ENCODE peak calls at places on chromosomes 11 and 22, in six cellular contexts. F is CD4-positive, alpha-beta T cell; O is upper lobe of right lung; P is Calu3; X is astrocyte of the spinal cord; U is omental fat pad. E is an unnamed sample.

GRCh38 chr11:126112547-126112946 is 49.9 kb upstream of the CDON start:
- DNase-seq in U (no peak), P (no peak), F (no peak), X (peak; percentile 26), O (no peak), E (no peak)

GRCh38 chr22:32531955-32532818 is 57.6 kb downstream of the FBXO7 start:
- DNase-seq in O (peak; percentile 85), X (peak; percentile 77), F (no peak), P (peak; percentile 50), U (no peak), E (peak; percentile 19)

GRCh38 chr11:64712430-64713030 is 10.5 kb downstream of the NRXN2 start:
- DNase-seq in U (no peak), X (no peak), F (no peak), P (no peak), O (peak; percentile 62), E (no peak)

GRCh38 chr22:21942939-21943338 is 9.7 kb downstream of the PPM1F start:
- DNase-seq in F (no peak), X (no peak), U (no peak), O (no peak), P (no peak), E (no peak)

GRCh38 chr11:68852628-68853027 is 10.9 kb upstream of the CPT1A start:
- DNase-seq in X (no peak), F (no peak), P (no peak), O (peak; percentile 19), U (no peak), E (no peak)

GRCh38 chr11:64321533-64321932 is 3.6 kb downstream of the PRDX5 start:
- DNase-seq in U (no peak), O (peak; percentile 83), X (peak; percentile 53), F (no peak), P (no peak), E (no peak)

GRCh38 chr22:45341503-45341902 is 31.8 kb downstream of the FAM118A start:
- DNase-seq in X (no peak), F (no peak), U (no peak), O (no peak), P (no peak), E (no peak)

GRCh38 chr11:11550534-11550933 is 71.3 kb downstream of the GALNT18 start:
- DNase-seq in X (no peak), F (no peak), P (no peak), U (no peak), O (no peak), E (no peak)

GRCh38 chr11:120880791-120881190 is 143.1 kb upstream of the TBCEL start:
- DNase-seq in F (no peak), O (no peak), U (no peak), X (no peak), P (no peak), E (no peak)

GRCh38 chr22:49380095-49380827 is 447.4 kb downstream of the BRD1 start:
- DNase-seq in U (no peak), F (no peak), P (no peak), X (no peak), O (peak; percentile 28), E (no peak)

GRCh38 chr11:6745018-6745417 is 26.8 kb downstream of the OR2AG2 start:
- DNase-seq in X (no peak), P (no peak), U (no peak), O (no peak), F (no peak), E (no peak)

GRCh38 chr11:101128571-101129202 is 926 bp downstream of the PGR start:
- DNase-seq in U (no peak), P (no peak), O (peak; percentile 61), X (no peak), F (no peak), E (peak; percentile 8)

GRCh38 chr11:74672956-74673895 is 58.0 kb downstream of the CHRDL2 start:
- DNase-seq in P (peak; percentile 69), F (no peak), U (peak; percentile 78), O (no peak), X (peak; percentile 98), E (no peak)

DNA sequence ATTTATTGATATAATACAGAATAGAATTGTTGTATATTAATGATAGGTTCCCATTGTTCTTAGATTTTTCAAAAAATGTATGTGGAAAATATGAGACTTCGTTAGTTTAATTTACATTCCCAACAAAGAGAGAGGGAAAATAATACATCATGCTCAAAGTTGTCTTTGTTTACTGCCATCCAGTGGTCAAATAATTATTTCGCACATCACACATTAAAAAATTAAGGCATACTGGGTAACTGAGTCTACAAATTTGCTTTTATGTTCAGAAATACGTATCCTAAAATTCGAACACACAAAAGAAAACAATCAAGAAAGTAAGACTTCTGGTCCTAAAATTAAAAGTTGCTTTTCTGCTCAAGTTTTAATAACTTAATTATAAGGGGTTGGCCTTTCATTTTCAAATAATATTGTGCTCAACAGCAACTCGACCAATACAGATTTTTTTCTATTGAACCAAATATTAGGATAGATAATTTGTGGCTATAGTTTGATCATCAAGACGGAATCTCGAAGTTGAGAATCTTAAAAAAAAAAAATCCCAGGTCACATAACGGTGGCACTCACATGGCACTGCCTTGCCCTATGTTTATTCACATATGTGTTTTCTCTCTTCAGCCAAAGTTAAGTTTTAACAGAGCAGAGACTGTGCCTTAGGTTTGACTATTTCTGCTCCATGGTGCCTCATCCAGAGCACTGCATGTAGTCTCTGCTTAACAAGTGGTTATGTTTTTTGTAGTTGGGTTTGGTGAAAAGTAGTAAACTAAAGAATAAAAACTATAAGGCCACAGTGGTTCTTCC is 12.3 kb downstream of the PDGFD start:
- DNase-seq in X (peak; percentile 14), F (no peak), P (no peak), U (no peak), O (no peak), E (no peak)
- TF ChIP-seq CTCF in X (peak; percentile 47), F (no peak), P (no peak), U (no peak), O (peak; percentile 37), E (peak; percentile 58)

DNA sequence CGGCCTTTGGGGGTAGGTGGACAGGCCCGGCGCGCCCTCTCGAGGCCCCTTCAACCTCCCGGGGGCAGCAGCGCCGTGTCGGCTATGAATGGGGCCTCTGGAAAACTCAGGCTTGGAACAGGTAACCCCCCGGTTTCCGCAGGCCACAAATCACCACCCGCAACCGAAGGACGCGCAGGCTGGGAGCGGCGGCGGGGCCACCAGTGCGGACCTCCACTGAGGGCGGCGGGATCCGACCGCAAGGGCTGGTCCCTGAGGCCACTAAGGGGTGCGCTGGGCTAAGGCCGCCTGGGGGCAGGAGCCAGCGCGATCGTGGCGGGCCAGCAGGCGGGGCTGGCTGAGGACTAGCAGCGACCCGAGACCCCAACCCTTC is 695 bp upstream of the ATF4 start:
- DNase-seq in U (no peak), X (no peak), P (peak; percentile 66), F (no peak), O (no peak), E (no peak)
- TF ChIP-seq CTCF in U (no peak), X (peak; percentile 34), P (no peak), F (peak; percentile 47), O (no peak), E (peak; percentile 44)

DNA sequence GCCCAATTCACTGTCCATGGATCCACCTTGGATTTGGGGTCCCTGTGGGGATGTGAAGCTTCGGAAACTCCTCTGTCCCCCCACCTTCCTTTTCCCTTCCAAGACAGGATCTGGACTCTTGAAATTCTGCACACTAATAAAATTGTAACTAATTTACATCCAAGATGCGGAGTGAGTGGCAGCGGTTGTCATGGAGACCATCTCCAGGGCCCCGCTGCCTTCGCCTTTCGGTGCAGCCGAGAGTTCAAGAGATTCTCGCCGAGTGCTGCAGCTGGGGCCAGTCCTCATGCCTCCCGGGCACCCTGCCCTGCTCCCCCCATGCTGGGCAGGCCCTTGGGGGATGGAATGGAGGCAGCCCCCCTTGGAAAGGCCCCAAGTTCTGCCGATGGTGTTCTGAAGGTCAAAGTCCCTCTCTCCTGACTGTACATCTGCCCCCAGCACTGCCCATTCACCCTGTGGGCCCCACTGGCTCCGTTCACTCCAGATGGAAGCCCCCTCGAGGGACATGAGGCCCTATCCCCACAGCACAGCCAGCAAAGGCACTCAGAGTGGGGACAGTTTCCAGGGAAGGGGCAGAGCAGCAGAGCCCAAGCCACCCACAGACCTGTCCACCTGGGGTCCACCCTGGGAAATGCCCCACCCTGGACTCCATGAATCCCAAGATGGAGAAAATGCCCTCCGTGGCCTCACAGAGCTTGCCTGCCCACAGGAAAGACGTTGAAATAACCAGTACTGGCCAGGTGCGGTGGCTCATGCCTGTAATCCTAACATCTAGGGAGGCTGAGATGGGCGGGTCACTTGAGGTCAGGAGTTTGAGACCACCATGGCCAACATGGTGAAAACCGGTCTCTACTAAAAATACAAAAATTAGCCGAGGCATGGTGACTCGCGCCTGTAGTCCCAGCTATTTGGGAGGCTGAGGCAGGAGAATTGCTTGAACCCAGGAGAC is 25.9 kb downstream of the IGLL1 start:
- DNase-seq in O (peak; percentile 46), X (no peak), U (no peak), F (no peak), P (no peak), E (no peak)
- TF ChIP-seq CTCF in O (no peak), X (no peak), U (no peak), F (no peak), P (no peak), E (no peak)

GRCh38 chr11:66070604-66071325 is 693 bp downstream of the PACS1 start:
- DNase-seq in X (peak; percentile 51), P (peak; percentile 30), F (no peak), U (peak; percentile 62), O (peak; percentile 78), E (peak; percentile 30)

GRCh38 chr11:66068154-66068821 is 1.8 kb upstream of the PACS1 start:
- DNase-seq in O (peak; percentile 80), X (peak; percentile 62), P (peak; percentile 84), F (peak; percentile 69), U (peak; percentile 73), E (peak; percentile 82)

GRCh38 chr11:66069715-66070603 is at the start of gene PACS1:
- DNase-seq in O (peak; percentile 92), P (peak; percentile 51), U (no peak), F (peak; percentile 64), X (peak; percentile 76), E (peak; percentile 53)

GRCh38 chr11:66067640-66068039 is 2.4 kb upstream of the PACS1 start:
- DNase-seq in O (no peak), U (no peak), X (no peak), F (no peak), P (no peak), E (no peak)

DNA sequence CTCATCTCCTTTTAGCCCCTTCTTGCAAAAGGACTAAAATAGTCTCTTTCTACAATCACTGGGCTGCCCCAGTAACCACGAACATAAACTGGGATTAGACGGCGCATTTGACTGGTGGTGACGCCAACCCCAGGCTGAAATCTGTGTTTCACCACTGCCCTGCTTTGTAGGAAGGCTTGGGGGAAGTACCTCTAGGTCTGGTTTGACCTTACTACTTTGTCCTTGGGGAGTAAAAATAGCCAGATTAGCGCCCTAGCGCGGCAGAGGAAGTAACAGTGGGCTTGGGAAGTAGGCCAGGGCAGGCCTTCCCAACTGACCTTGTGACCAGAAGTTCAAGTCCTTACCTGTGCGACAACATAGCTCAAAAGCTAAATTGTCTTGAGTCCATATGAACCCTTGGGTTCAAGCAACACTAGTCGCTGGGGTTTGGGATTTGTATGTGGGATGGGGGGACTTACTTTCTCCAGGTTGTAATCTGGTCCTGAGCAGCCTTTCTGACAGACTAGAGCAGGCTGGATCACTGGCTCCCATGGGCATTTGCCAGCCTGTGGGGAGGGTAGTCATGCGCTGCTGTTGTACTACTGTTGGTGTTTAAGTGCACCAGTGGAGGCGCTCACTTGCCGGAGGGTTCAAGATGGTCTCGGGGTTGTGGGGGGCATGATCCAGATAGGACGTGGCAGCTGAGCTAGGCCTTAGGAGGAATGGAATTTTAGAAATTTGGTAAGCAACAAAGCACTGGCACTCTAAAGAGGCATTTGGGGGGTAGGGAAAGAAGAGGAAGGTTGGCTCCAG is 953 bp upstream of the PACS1 start:
- DNase-seq in X (peak; percentile 44), O (no peak), U (no peak), F (peak; percentile 27), P (peak; percentile 32), E (no peak)
- TF ChIP-seq CTCF in X (peak; percentile 21), O (peak; percentile 4), U (no peak), F (no peak), P (no peak), E (no peak)

E was measured in neural crest cell.